ENCODE peak calls at places on chromosome 9, in ten cellular contexts. One of them, this sample, is unnamed.

GRCh38 chr9:76676857-76677256 is 87.4 kb upstream of the PCA3 start:
- DNase-seq in HFF-Myc: no peak
- DNase-seq in fibroblast of gingiva: no peak
- DNase-seq in HTR-8/SVneo: no peak
- DNase-seq in smooth muscle cell of the brain vasculature: no peak
- DNase-seq in cardiac fibroblast: no peak
- DNase-seq in activated CD4-positive, CD25-positive, alpha-beta regulatory T cell: no peak
- DNase-seq in GM12891: no peak
- DNase-seq in CD8-positive, alpha-beta T cell: no peak
- DNase-seq in psoas muscle: no peak
- DNase-seq in this sample: no peak

GRCh38 chr9:129175825-129176633 is 2.0 kb downstream of the IER5L start:
- DNase-seq in activated CD4-positive, CD25-positive, alpha-beta regulatory T cell: no peak
- DNase-seq in HTR-8/SVneo: peak; percentile 83
- DNase-seq in smooth muscle cell of the brain vasculature: no peak
- DNase-seq in fibroblast of gingiva: peak; percentile 95
- DNase-seq in psoas muscle: peak; percentile 90
- DNase-seq in GM12891: peak; percentile 63
- DNase-seq in HFF-Myc: peak; percentile 59
- DNase-seq in CD8-positive, alpha-beta T cell: peak; percentile 26
- DNase-seq in cardiac fibroblast: peak; percentile 94
- DNase-seq in this sample: peak; percentile 83

GRCh38 chr9:16846986-16847385 is 23.5 kb downstream of the BNC2 start:
- DNase-seq in fibroblast of gingiva: no peak
- DNase-seq in HFF-Myc: no peak
- DNase-seq in activated CD4-positive, CD25-positive, alpha-beta regulatory T cell: no peak
- DNase-seq in psoas muscle: no peak
- DNase-seq in cardiac fibroblast: no peak
- DNase-seq in HTR-8/SVneo: no peak
- DNase-seq in CD8-positive, alpha-beta T cell: no peak
- DNase-seq in GM12891: no peak
- DNase-seq in smooth muscle cell of the brain vasculature: no peak
- DNase-seq in this sample: no peak

GRCh38 chr9:124812401-124813016 is 35.6 kb downstream of the OLFML2A start:
- DNase-seq in activated CD4-positive, CD25-positive, alpha-beta regulatory T cell: no peak
- DNase-seq in smooth muscle cell of the brain vasculature: peak; percentile 99
- DNase-seq in GM12891: no peak
- DNase-seq in HFF-Myc: peak; percentile 82
- DNase-seq in HTR-8/SVneo: peak; percentile 91
- DNase-seq in CD8-positive, alpha-beta T cell: no peak
- DNase-seq in fibroblast of gingiva: peak; percentile 82
- DNase-seq in psoas muscle: no peak
- DNase-seq in cardiac fibroblast: peak; percentile 92
- DNase-seq in this sample: peak; percentile 54

GRCh38 chr9:69093471-69094103 is 58.0 kb downstream of the FXN start:
- DNase-seq in cardiac fibroblast: no peak
- DNase-seq in HFF-Myc: no peak
- DNase-seq in activated CD4-positive, CD25-positive, alpha-beta regulatory T cell: no peak
- DNase-seq in HTR-8/SVneo: no peak
- DNase-seq in GM12891: no peak
- DNase-seq in smooth muscle cell of the brain vasculature: no peak
- DNase-seq in CD8-positive, alpha-beta T cell: no peak
- DNase-seq in psoas muscle: no peak
- DNase-seq in fibroblast of gingiva: no peak
- DNase-seq in this sample: no peak

GRCh38 chr9:89425921-89426388 is 72.0 kb downstream of the SEMA4D start:
- DNase-seq in smooth muscle cell of the brain vasculature: no peak
- DNase-seq in fibroblast of gingiva: no peak
- DNase-seq in HFF-Myc: no peak
- DNase-seq in psoas muscle: peak; percentile 29
- DNase-seq in CD8-positive, alpha-beta T cell: no peak
- DNase-seq in HTR-8/SVneo: no peak
- DNase-seq in cardiac fibroblast: no peak
- DNase-seq in activated CD4-positive, CD25-positive, alpha-beta regulatory T cell: no peak
- DNase-seq in GM12891: no peak
- DNase-seq in this sample: no peak

GRCh38 chr9:128689293-128689770 is 310 bp downstream of the SET start:
- DNase-seq in cardiac fibroblast: no peak
- DNase-seq in activated CD4-positive, CD25-positive, alpha-beta regulatory T cell: peak; percentile 56
- DNase-seq in HTR-8/SVneo: no peak
- DNase-seq in psoas muscle: peak; percentile 81
- DNase-seq in GM12891: no peak
- DNase-seq in smooth muscle cell of the brain vasculature: no peak
- DNase-seq in HFF-Myc: no peak
- DNase-seq in CD8-positive, alpha-beta T cell: no peak
- DNase-seq in fibroblast of gingiva: no peak
- DNase-seq in this sample: no peak

GRCh38 chr9:92639791-92640271 is 30.1 kb downstream of the IPPK start:
- DNase-seq in activated CD4-positive, CD25-positive, alpha-beta regulatory T cell: no peak
- DNase-seq in HTR-8/SVneo: no peak
- DNase-seq in GM12891: no peak
- DNase-seq in HFF-Myc: no peak
- DNase-seq in psoas muscle: no peak
- DNase-seq in CD8-positive, alpha-beta T cell: no peak
- DNase-seq in smooth muscle cell of the brain vasculature: no peak
- DNase-seq in cardiac fibroblast: no peak
- DNase-seq in fibroblast of gingiva: no peak
- DNase-seq in this sample: no peak

GRCh38 chr9:137339606-137340462 is 37.8 kb upstream of the NRARP start:
- DNase-seq in CD8-positive, alpha-beta T cell: no peak
- DNase-seq in HFF-Myc: no peak
- DNase-seq in activated CD4-positive, CD25-positive, alpha-beta regulatory T cell: no peak
- DNase-seq in smooth muscle cell of the brain vasculature: no peak
- DNase-seq in fibroblast of gingiva: no peak
- DNase-seq in cardiac fibroblast: peak; percentile 53
- DNase-seq in GM12891: no peak
- DNase-seq in psoas muscle: no peak
- DNase-seq in HTR-8/SVneo: no peak
- DNase-seq in this sample: no peak

GRCh38 chr9:70398145-70398556 is 16.3 kb downstream of the KLF9 start:
- DNase-seq in smooth muscle cell of the brain vasculature: no peak
- DNase-seq in cardiac fibroblast: no peak
- DNase-seq in fibroblast of gingiva: no peak
- DNase-seq in psoas muscle: no peak
- DNase-seq in HFF-Myc: no peak
- DNase-seq in GM12891: no peak
- DNase-seq in activated CD4-positive, CD25-positive, alpha-beta regulatory T cell: no peak
- DNase-seq in HTR-8/SVneo: no peak
- DNase-seq in CD8-positive, alpha-beta T cell: no peak
- DNase-seq in this sample: no peak

GRCh38 chr9:78552802-78553201 is 255.9 kb downstream of the PSAT1 start:
- DNase-seq in fibroblast of gingiva: peak; percentile 44
- DNase-seq in cardiac fibroblast: no peak
- DNase-seq in smooth muscle cell of the brain vasculature: no peak
- DNase-seq in HTR-8/SVneo: no peak
- DNase-seq in CD8-positive, alpha-beta T cell: no peak
- DNase-seq in HFF-Myc: no peak
- DNase-seq in GM12891: no peak
- DNase-seq in activated CD4-positive, CD25-positive, alpha-beta regulatory T cell: no peak
- DNase-seq in psoas muscle: no peak
- DNase-seq in this sample: peak; percentile 23

GRCh38 chr9:353077-353476 is 138.4 kb downstream of the DOCK8 start:
- DNase-seq in activated CD4-positive, CD25-positive, alpha-beta regulatory T cell: no peak
- DNase-seq in cardiac fibroblast: no peak
- DNase-seq in psoas muscle: no peak
- DNase-seq in CD8-positive, alpha-beta T cell: no peak
- DNase-seq in smooth muscle cell of the brain vasculature: no peak
- DNase-seq in HFF-Myc: no peak
- DNase-seq in fibroblast of gingiva: no peak
- DNase-seq in HTR-8/SVneo: no peak
- DNase-seq in GM12891: no peak
- DNase-seq in this sample: no peak

GRCh38 chr9:137226338-137227056 is 805 bp upstream of the RNF224 start:
- DNase-seq in psoas muscle: no peak
- DNase-seq in smooth muscle cell of the brain vasculature: no peak
- DNase-seq in HFF-Myc: no peak
- DNase-seq in activated CD4-positive, CD25-positive, alpha-beta regulatory T cell: no peak
- DNase-seq in HTR-8/SVneo: no peak
- DNase-seq in fibroblast of gingiva: no peak
- DNase-seq in CD8-positive, alpha-beta T cell: no peak
- DNase-seq in GM12891: no peak
- DNase-seq in cardiac fibroblast: no peak
- DNase-seq in this sample: peak; percentile 79

GRCh38 chr9:95268681-95269080 is 48.8 kb downstream of the FANCC start:
- DNase-seq in smooth muscle cell of the brain vasculature: no peak
- DNase-seq in HFF-Myc: no peak
- DNase-seq in CD8-positive, alpha-beta T cell: no peak
- DNase-seq in GM12891: no peak
- DNase-seq in activated CD4-positive, CD25-positive, alpha-beta regulatory T cell: no peak
- DNase-seq in HTR-8/SVneo: peak; percentile 10
- DNase-seq in cardiac fibroblast: peak; percentile 53
- DNase-seq in psoas muscle: no peak
- DNase-seq in fibroblast of gingiva: peak; percentile 34
- DNase-seq in this sample: peak; percentile 30

GRCh38 chr9:78669591-78669990 is 372.7 kb downstream of the PSAT1 start:
- DNase-seq in cardiac fibroblast: no peak
- DNase-seq in fibroblast of gingiva: no peak
- DNase-seq in psoas muscle: no peak
- DNase-seq in smooth muscle cell of the brain vasculature: no peak
- DNase-seq in HFF-Myc: no peak
- DNase-seq in HTR-8/SVneo: no peak
- DNase-seq in CD8-positive, alpha-beta T cell: no peak
- DNase-seq in activated CD4-positive, CD25-positive, alpha-beta regulatory T cell: no peak
- DNase-seq in GM12891: no peak
- DNase-seq in this sample: no peak

GRCh38 chr9:37264539-37264938 is 144.2 kb downstream of the ZCCHC7 start:
- DNase-seq in cardiac fibroblast: no peak
- DNase-seq in smooth muscle cell of the brain vasculature: no peak
- DNase-seq in activated CD4-positive, CD25-positive, alpha-beta regulatory T cell: no peak
- DNase-seq in fibroblast of gingiva: no peak
- DNase-seq in psoas muscle: no peak
- DNase-seq in HFF-Myc: no peak
- DNase-seq in HTR-8/SVneo: no peak
- DNase-seq in GM12891: no peak
- DNase-seq in CD8-positive, alpha-beta T cell: no peak
- DNase-seq in this sample: no peak

GRCh38 chr9:37639109-37639748 is 11.5 kb upstream of the FRMPD1 start:
- DNase-seq in GM12891: no peak
- DNase-seq in HFF-Myc: no peak
- DNase-seq in CD8-positive, alpha-beta T cell: no peak
- DNase-seq in smooth muscle cell of the brain vasculature: no peak
- DNase-seq in HTR-8/SVneo: no peak
- DNase-seq in cardiac fibroblast: peak; percentile 18
- DNase-seq in psoas muscle: no peak
- DNase-seq in activated CD4-positive, CD25-positive, alpha-beta regulatory T cell: no peak
- DNase-seq in fibroblast of gingiva: no peak
- DNase-seq in this sample: peak; percentile 42

GRCh38 chr9:72292184-72292787 is 72.7 kb downstream of the ZFAND5 start:
- DNase-seq in fibroblast of gingiva: peak; percentile 39
- DNase-seq in CD8-positive, alpha-beta T cell: no peak
- DNase-seq in HFF-Myc: no peak
- DNase-seq in activated CD4-positive, CD25-positive, alpha-beta regulatory T cell: no peak
- DNase-seq in smooth muscle cell of the brain vasculature: no peak
- DNase-seq in psoas muscle: no peak
- DNase-seq in HTR-8/SVneo: peak; percentile 25
- DNase-seq in GM12891: no peak
- DNase-seq in cardiac fibroblast: peak; percentile 72
- DNase-seq in this sample: peak; percentile 55

GRCh38 chr9:34994429-34995287 is 5.1 kb downstream of the DNAJB5 start:
- DNase-seq in HFF-Myc: peak; percentile 42
- DNase-seq in smooth muscle cell of the brain vasculature: no peak
- DNase-seq in CD8-positive, alpha-beta T cell: no peak
- DNase-seq in psoas muscle: peak; percentile 62
- DNase-seq in HTR-8/SVneo: peak; percentile 45
- DNase-seq in activated CD4-positive, CD25-positive, alpha-beta regulatory T cell: no peak
- DNase-seq in GM12891: no peak
- DNase-seq in cardiac fibroblast: peak; percentile 65
- DNase-seq in fibroblast of gingiva: no peak
- DNase-seq in this sample: peak; percentile 44

GRCh38 chr9:134970719-134971118 is 53.0 kb upstream of the FCN1 start:
- DNase-seq in CD8-positive, alpha-beta T cell: no peak
- DNase-seq in fibroblast of gingiva: no peak
- DNase-seq in smooth muscle cell of the brain vasculature: no peak
- DNase-seq in HFF-Myc: no peak
- DNase-seq in activated CD4-positive, CD25-positive, alpha-beta regulatory T cell: no peak
- DNase-seq in GM12891: no peak
- DNase-seq in cardiac fibroblast: no peak
- DNase-seq in HTR-8/SVneo: no peak
- DNase-seq in psoas muscle: no peak
- DNase-seq in this sample: no peak

GRCh38 chr9:121744687-121745395 is 93.4 kb downstream of the DAB2IP start:
- DNase-seq in psoas muscle: no peak
- DNase-seq in HFF-Myc: no peak
- DNase-seq in smooth muscle cell of the brain vasculature: no peak
- DNase-seq in activated CD4-positive, CD25-positive, alpha-beta regulatory T cell: no peak
- DNase-seq in HTR-8/SVneo: no peak
- DNase-seq in CD8-positive, alpha-beta T cell: no peak
- DNase-seq in cardiac fibroblast: peak; percentile 45
- DNase-seq in fibroblast of gingiva: no peak
- DNase-seq in GM12891: no peak
- DNase-seq in this sample: peak; percentile 25